ENCODE peak calls at places on chromosomes 1 and 21, in ten cellular contexts. R is uterus, N is glutamatergic neuron, O is pancreas, P is neural progenitor cell, I is tibial nerve, W is Caco-2, V is fibroblast of lung, X is choroid plexus epithelial cell, T is cardiac fibroblast. S is an unnamed sample.

GRCh38 chr1:204652556-204652955 is 33.0 kb downstream of the LRRN2 start:
- DNase-seq in R (no peak), N (no peak), O (no peak), P (no peak), I (no peak), W (no peak), V (no peak), X (no peak), T (no peak), S (no peak)

GRCh38 chr1:24256687-24257086 is 62.5 kb upstream of the GRHL3 start:
- DNase-seq in R (no peak), N (no peak), O (no peak), P (no peak), I (no peak), W (no peak), V (no peak), X (no peak), T (no peak), S (no peak)

GRCh38 chr1:44417351-44418021 is 12.4 kb downstream of the RNF220 start:
- DNase-seq in R (no peak), N (peak), O (no peak), P (peak), I (no peak), W (no peak), V (no peak), X (peak), T (peak), S (no peak)

GRCh38 chr1:227071898-227072587 is 131.9 kb downstream of the COQ8A start:
- DNase-seq in R (no peak), N (no peak), O (no peak), P (no peak), I (no peak), W (no peak), V (peak), X (no peak), T (no peak), S (no peak)

GRCh38 chr21:27108228-27108627 is 141.3 kb upstream of the ADAMTS5 start:
- DNase-seq in R (no peak), N (no peak), O (no peak), P (no peak), I (no peak), W (no peak), V (peak), X (peak), T (peak), S (no peak)

GRCh38 chr1:170558731-170559130 is 26.8 kb downstream of the GORAB start:
- DNase-seq in R (no peak), N (no peak), O (no peak), P (no peak), I (no peak), W (no peak), V (no peak), X (no peak), T (no peak), S (no peak)

GRCh38 chr1:213530607-213531320 is 457.0 kb upstream of the PROX1 start:
- DNase-seq in R (no peak), N (no peak), O (no peak), P (no peak), I (no peak), W (no peak), V (no peak), X (no peak), T (no peak), S (no peak)

GRCh38 chr1:153749408-153750005 is 21.7 kb downstream of the INTS3 start:
- DNase-seq in R (peak), N (peak), O (peak), P (peak), I (peak), W (peak), V (peak), X (peak), T (peak), S (peak)

GRCh38 chr1:210250665-210250997 is 18.0 kb downstream of the SERTAD4 start:
- DNase-seq in R (no peak), N (peak), O (peak), P (peak), I (no peak), W (peak), V (no peak), X (no peak), T (peak), S (peak)

GRCh38 chr1:110318046-110318445 is 21.1 kb upstream of the RBM15 start:
- DNase-seq in R (no peak), N (no peak), O (no peak), P (no peak), I (no peak), W (no peak), V (no peak), X (no peak), T (no peak), S (no peak)

GRCh38 chr1:7470904-7471638 is 300.0 kb upstream of the VAMP3 start:
- DNase-seq in R (peak), N (no peak), O (no peak), P (no peak), I (peak), W (no peak), V (peak), X (peak), T (peak), S (peak)

DNA sequence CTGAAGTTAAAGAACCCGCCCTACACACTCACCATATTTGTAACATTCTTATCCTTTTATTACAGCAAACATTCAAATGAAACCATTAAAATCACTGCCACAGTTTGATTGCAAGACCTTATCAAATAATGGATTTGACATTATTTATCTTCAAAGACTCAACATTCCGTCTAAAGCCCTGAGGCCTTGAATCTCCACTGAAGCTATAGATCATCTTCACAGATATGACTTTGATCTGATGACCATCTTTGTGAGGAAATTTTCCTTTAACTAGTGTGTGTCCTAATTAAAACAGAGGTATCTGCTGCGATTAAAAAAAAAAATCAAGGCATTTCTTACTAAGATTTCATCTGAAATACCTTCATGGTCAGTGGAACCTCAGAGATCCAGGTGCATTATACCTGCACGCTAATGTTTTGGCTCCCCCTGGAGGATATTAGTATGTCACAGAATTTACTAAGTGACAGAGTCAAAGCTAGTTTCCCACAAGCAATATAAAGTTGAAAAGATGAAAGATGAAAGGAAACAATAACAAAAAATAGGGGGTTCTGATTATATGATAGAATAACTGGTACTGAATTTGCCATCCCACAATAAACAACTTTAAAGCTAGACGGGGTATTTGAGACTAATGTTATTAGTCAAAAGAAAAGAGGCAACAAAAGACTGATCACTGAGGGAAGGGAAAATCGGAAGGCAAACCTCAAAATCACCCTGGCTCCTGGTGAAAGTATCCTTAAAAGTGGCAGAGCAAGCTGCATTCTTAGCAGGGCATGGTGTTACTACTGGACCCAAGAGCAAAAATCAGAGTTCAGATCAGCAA is 923.4 kb downstream of the NCAM2 start:
- DNase-seq in R (no peak), N (no peak), O (no peak), P (peak), I (no peak), W (no peak), V (peak), X (peak), T (peak), S (no peak)
- TF ChIP-seq CTCF in R (peak), N (peak), O (peak), P (peak), I (peak), W (peak), V (peak), X (peak), T (peak), S (no peak)

GRCh38 chr21:29343517-29343916 is 44.8 kb downstream of the BACH1 start:
- DNase-seq in R (no peak), N (no peak), O (peak), P (no peak), I (no peak), W (no peak), V (peak), X (peak), T (peak), S (no peak)

GRCh38 chr21:29346281-29346680 is 47.6 kb downstream of the BACH1 start:
- DNase-seq in R (no peak), N (no peak), O (no peak), P (no peak), I (no peak), W (no peak), V (no peak), X (no peak), T (no peak), S (no peak)

GRCh38 chr21:29338256-29338655 is 39.5 kb downstream of the BACH1 start:
- DNase-seq in R (no peak), N (no peak), O (no peak), P (no peak), I (no peak), W (no peak), V (no peak), X (no peak), T (no peak), S (no peak)

GRCh38 chr21:29340228-29340627 is 41.5 kb downstream of the BACH1 start:
- DNase-seq in R (no peak), N (no peak), O (no peak), P (no peak), I (no peak), W (no peak), V (peak), X (no peak), T (no peak), S (no peak)

DNA sequence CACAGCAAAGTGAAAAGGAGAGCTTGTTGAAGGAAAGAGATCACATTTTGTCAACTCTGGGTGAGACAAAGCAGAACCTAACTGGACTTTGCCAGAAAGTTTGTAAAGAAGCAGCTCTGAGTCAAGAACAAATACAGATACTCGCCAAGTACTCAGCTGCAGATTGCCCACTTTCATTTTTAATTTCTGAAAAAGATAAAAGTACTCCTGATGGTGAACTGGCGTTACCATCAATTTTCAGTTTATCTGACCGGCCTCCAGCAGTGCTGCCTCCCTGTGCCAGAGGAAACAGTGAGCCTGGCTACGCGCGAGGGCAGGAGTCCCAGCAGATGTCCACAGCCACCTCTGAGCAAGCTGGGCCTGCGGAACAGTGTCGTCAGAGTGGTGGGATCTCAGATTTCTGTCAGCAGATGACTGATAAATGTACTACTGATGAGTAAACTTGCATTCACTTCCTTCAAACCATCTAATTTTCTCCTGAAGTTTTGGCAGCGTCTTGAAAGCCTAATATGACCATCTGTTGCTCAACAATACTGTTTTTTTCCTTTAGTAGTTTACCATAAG is 43.8 kb downstream of the BACH1 start:
- DNase-seq in R (peak), N (peak), O (peak), P (no peak), I (peak), W (no peak), V (peak), X (peak), T (peak), S (no peak)
- TF ChIP-seq CTCF in R (no peak), N (no peak), O (no peak), P (no peak), I (no peak), W (no peak), V (peak), X (peak), T (no peak), S (no peak)

DNA sequence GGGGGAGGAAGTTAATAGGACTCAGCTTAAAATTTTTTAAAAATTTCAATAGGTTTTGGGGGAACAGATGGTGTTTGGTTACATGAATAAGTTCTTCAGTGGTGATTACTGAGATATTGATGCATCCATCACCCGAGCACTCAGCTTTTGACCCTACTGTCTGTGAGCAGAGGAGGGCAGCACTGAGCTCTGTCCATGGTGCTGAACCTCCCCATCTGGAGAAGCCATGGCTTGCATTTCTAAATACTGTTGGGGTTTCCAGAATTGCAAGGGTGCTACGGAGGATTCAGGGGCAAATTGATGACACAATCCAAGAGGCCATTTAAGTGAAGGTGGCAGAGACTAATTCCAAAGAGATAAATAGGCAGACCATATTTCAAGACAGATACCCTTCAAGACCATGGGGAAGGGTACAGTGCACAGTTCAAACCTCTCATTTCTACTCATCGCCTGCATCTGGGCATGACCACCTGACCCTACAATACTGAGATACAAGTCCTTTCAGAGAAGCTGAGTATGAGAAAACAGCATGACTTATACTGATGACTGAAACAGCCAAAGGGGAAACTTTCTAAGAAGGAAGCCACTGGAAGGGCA is 17.2 kb downstream of the SYT2 start:
- DNase-seq in R (peak), N (peak), O (peak), P (peak), I (peak), W (peak), V (peak), X (peak), T (peak), S (peak)
- TF ChIP-seq CTCF in R (peak), N (peak), O (peak), P (peak), I (no peak), W (peak), V (peak), X (peak), T (peak), S (no peak)

GRCh38 chr1:18949689-18950414 is 6.6 kb downstream of the IFFO2 start:
- DNase-seq in R (peak), N (peak), O (no peak), P (peak), I (no peak), W (no peak), V (peak), X (peak), T (peak), S (no peak)
- TF ChIP-seq CTCF in R (no peak), N (peak), O (no peak), P (peak), I (no peak), W (no peak), V (peak), X (peak), T (peak), S (no peak)

GRCh38 chr1:107750364-107750959 is 214.5 kb downstream of the VAV3 start:
- DNase-seq in R (peak), N (peak), O (peak), P (peak), I (peak), W (peak), V (peak), X (peak), T (peak), S (peak)
- TF ChIP-seq CTCF in R (peak), N (peak), O (peak), P (peak), I (peak), W (peak), V (peak), X (peak), T (peak), S (peak)

DNA sequence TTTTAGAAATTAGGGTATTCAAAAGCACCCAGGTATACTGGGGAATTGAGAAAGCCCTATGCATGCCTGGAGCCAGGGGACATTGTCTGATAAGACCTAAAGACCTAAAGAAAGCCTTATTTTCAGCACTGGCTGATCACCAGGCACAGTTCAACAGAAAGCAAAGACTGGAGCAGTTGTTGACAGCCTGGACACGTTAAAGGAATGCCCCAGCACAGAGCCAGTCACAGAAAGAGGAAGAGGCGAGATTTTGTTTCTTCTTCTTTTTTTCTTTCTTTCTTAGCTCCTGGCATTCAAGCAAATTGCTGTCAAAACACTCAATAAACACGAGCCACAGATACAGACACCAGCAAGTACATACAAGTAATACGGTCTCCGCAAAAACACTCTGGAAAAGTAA is 40.4 kb downstream of the RNF187 start:
- DNase-seq in R (no peak), N (no peak), O (no peak), P (no peak), I (no peak), W (no peak), V (no peak), X (no peak), T (no peak), S (no peak)
- TF ChIP-seq CTCF in R (no peak), N (no peak), O (no peak), P (no peak), I (no peak), W (no peak), V (no peak), X (no peak), T (no peak), S (no peak)

DNA sequence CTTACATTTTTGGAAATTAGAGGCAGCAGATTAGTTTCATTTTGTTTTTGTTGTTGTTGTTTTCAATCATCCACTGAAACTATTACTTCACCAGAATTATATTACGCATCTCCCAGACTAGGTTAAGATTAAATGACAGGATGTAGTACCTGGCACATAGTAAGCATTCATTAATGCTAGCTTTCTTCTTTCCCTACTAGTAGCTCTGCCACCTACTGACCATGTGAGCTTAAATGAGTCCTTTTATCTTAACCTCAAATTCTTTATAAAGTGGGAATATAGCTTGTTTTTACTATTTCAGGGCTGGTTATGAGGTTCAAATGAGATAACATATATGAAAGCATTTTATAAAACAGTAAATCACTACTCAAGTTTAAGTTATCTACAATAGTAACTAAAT is 10.2 kb upstream of the ASPM start:
- DNase-seq in R (no peak), N (no peak), O (no peak), P (no peak), I (no peak), W (no peak), V (peak), X (peak), T (no peak), S (no peak)
- TF ChIP-seq CTCF in R (no peak), N (no peak), O (no peak), P (peak), I (no peak), W (no peak), V (peak), X (no peak), T (no peak), S (no peak)

GRCh38 chr1:165898837-165899236 is 71.4 kb downstream of the UCK2 start:
- DNase-seq in R (peak), N (no peak), O (no peak), P (no peak), I (no peak), W (no peak), V (peak), X (peak), T (peak), S (no peak)
- TF ChIP-seq CTCF in R (no peak), N (no peak), O (no peak), P (no peak), I (no peak), W (no peak), V (no peak), X (no peak), T (no peak), S (no peak)